ENCODE peak calls at places on chromosomes 6 and 20, in eight cellular contexts. V is COR-L47; H is HFFc6; R is amniotic stem cell; X is pancreas; N is nucleus accumbens; U is cardiac septum; O is activated T-cell treated with anti-CD3 and anti-CD28 coated beads, Interleukin-2, amount 50 U/mL, for 72 hours. Z is an unnamed sample.

GRCh38 chr20:40797425-40797824 is 108.4 kb upstream of the MAFB start:
- DNase-seq in V (peak), H (peak), R (no peak), X (no peak), N (no peak), U (no peak), O (no peak), Z (no peak)

GRCh38 chr6:138555294-138555988 is 56.1 kb upstream of the NHSL1 start:
- DNase-seq in V (no peak), H (peak), R (no peak), X (no peak), N (no peak), U (no peak), O (no peak), Z (no peak)

GRCh38 chr6:143368426-143368825 is 82.1 kb downstream of the ADAT2 start:
- DNase-seq in V (no peak), H (peak), R (no peak), X (no peak), N (no peak), U (no peak), O (peak), Z (no peak)

GRCh38 chr20:5657190-5657872 is 92.9 kb upstream of the SHLD1 start:
- DNase-seq in V (no peak), H (peak), R (peak), X (no peak), N (no peak), U (peak), O (no peak), Z (no peak)

GRCh38 chr20:48010623-48011022 is 225.3 kb upstream of the SULF2 start:
- DNase-seq in V (no peak), H (no peak), R (no peak), X (no peak), N (no peak), U (no peak), O (no peak), Z (no peak)

GRCh38 chr6:9204171-9204570 is 768.8 kb upstream of the SLC35B3 start:
- DNase-seq in V (no peak), H (peak), R (peak), X (no peak), N (no peak), U (no peak), O (no peak), Z (no peak)

GRCh38 chr20:32589256-32589655 is 4.1 kb upstream of the NOL4L start:
- DNase-seq in V (no peak), H (peak), R (no peak), X (no peak), N (no peak), U (no peak), O (no peak), Z (no peak)

GRCh38 chr20:62924567-62925419 is 1.5 kb downstream of the DIDO1 start:
- DNase-seq in V (peak), H (peak), R (no peak), X (no peak), N (no peak), U (no peak), O (no peak), Z (peak)

GRCh38 chr6:148968636-148969270 is 221.9 kb downstream of the UST start:
- DNase-seq in V (no peak), H (peak), R (peak), X (no peak), N (no peak), U (no peak), O (no peak), Z (no peak)

GRCh38 chr20:15708984-15709598 is 864.2 kb downstream of the KIF16B start:
- DNase-seq in V (peak), H (no peak), R (no peak), X (peak), N (no peak), U (no peak), O (peak), Z (peak)

GRCh38 chr6:42279144-42279781 is 61.6 kb upstream of the MRPS10 start:
- DNase-seq in V (no peak), H (peak), R (no peak), X (no peak), N (no peak), U (no peak), O (peak), Z (no peak)

GRCh38 chr6:134293659-134294161 is 24.2 kb downstream of the SGK1 start:
- DNase-seq in V (no peak), H (no peak), R (no peak), X (no peak), N (no peak), U (no peak), O (no peak), Z (no peak)

GRCh38 chr6:52407467-52407866 is 12.7 kb upstream of the EFHC1 start:
- DNase-seq in V (peak), H (peak), R (no peak), X (no peak), N (no peak), U (no peak), O (no peak), Z (peak)

Z was measured in NCI-H748 treated with DMSO at 0.1 percent for 48 hours.